ENCODE peak calls at places on chromosomes 6 and 20, in eight cellular contexts. One of them, this sample, is unnamed.

GRCh38 chr6:140858381-140858971 is 1274.2 kb upstream of the GJE1 start:
- DNase-seq in upper lobe of right lung: no peak
- DNase-seq in heart right ventricle: no peak
- DNase-seq in PC-9: peak
- DNase-seq in esophagus squamous epithelium: no peak
- DNase-seq in fibroblast of mammary gland: peak
- DNase-seq in psoas muscle: no peak
- DNase-seq in brain microvascular endothelial cell: no peak
- DNase-seq in this sample: no peak

GRCh38 chr20:23145281-23145700 is 59.2 kb upstream of the CD93 start:
- DNase-seq in PC-9: no peak
- DNase-seq in esophagus squamous epithelium: no peak
- DNase-seq in psoas muscle: peak
- DNase-seq in brain microvascular endothelial cell: peak
- DNase-seq in upper lobe of right lung: peak
- DNase-seq in heart right ventricle: no peak
- DNase-seq in fibroblast of mammary gland: peak
- DNase-seq in this sample: no peak

GRCh38 chr6:146896062-146896813 is 297.5 kb downstream of the ADGB start:
- DNase-seq in brain microvascular endothelial cell: no peak
- DNase-seq in psoas muscle: no peak
- DNase-seq in PC-9: no peak
- DNase-seq in fibroblast of mammary gland: no peak
- DNase-seq in esophagus squamous epithelium: no peak
- DNase-seq in heart right ventricle: no peak
- DNase-seq in upper lobe of right lung: no peak
- DNase-seq in this sample: no peak

GRCh38 chr6:119327810-119328209 is 21.8 kb downstream of the MAN1A1 start:
- DNase-seq in heart right ventricle: no peak
- DNase-seq in brain microvascular endothelial cell: no peak
- DNase-seq in psoas muscle: no peak
- DNase-seq in esophagus squamous epithelium: no peak
- DNase-seq in fibroblast of mammary gland: no peak
- DNase-seq in PC-9: no peak
- DNase-seq in upper lobe of right lung: no peak
- DNase-seq in this sample: no peak

GRCh38 chr6:142872376-142872775 is 72.6 kb downstream of the HIVEP2 start:
- DNase-seq in brain microvascular endothelial cell: peak
- DNase-seq in upper lobe of right lung: no peak
- DNase-seq in esophagus squamous epithelium: no peak
- DNase-seq in psoas muscle: no peak
- DNase-seq in heart right ventricle: no peak
- DNase-seq in PC-9: no peak
- DNase-seq in fibroblast of mammary gland: peak
- DNase-seq in this sample: no peak

GRCh38 chr6:160050022-160050421 is 71.6 kb upstream of the SLC22A1 start:
- DNase-seq in heart right ventricle: no peak
- DNase-seq in upper lobe of right lung: no peak
- DNase-seq in PC-9: no peak
- DNase-seq in esophagus squamous epithelium: no peak
- DNase-seq in psoas muscle: no peak
- DNase-seq in brain microvascular endothelial cell: no peak
- DNase-seq in fibroblast of mammary gland: no peak
- DNase-seq in this sample: no peak

GRCh38 chr6:128017288-128017687 is 116.4 kb upstream of the THEMIS start:
- DNase-seq in psoas muscle: no peak
- DNase-seq in upper lobe of right lung: no peak
- DNase-seq in brain microvascular endothelial cell: no peak
- DNase-seq in PC-9: no peak
- DNase-seq in esophagus squamous epithelium: no peak
- DNase-seq in fibroblast of mammary gland: no peak
- DNase-seq in heart right ventricle: no peak
- DNase-seq in this sample: no peak

GRCh38 chr20:54146672-54147071 is 27.1 kb downstream of the CYP24A1 start:
- DNase-seq in heart right ventricle: no peak
- DNase-seq in esophagus squamous epithelium: no peak
- DNase-seq in PC-9: no peak
- DNase-seq in fibroblast of mammary gland: no peak
- DNase-seq in upper lobe of right lung: no peak
- DNase-seq in brain microvascular endothelial cell: no peak
- DNase-seq in psoas muscle: no peak
- DNase-seq in this sample: no peak

GRCh38 chr20:32114305-32114960 is 4.9 kb downstream of the TM9SF4 start:
- DNase-seq in psoas muscle: no peak
- DNase-seq in heart right ventricle: no peak
- DNase-seq in PC-9: no peak
- DNase-seq in brain microvascular endothelial cell: no peak
- DNase-seq in upper lobe of right lung: no peak
- DNase-seq in fibroblast of mammary gland: no peak
- DNase-seq in esophagus squamous epithelium: no peak
- DNase-seq in this sample: no peak

GRCh38 chr20:41563087-41563486 is 55.1 kb downstream of the CHD6 start:
- DNase-seq in esophagus squamous epithelium: no peak
- DNase-seq in PC-9: no peak
- DNase-seq in fibroblast of mammary gland: no peak
- DNase-seq in upper lobe of right lung: no peak
- DNase-seq in brain microvascular endothelial cell: no peak
- DNase-seq in psoas muscle: no peak
- DNase-seq in heart right ventricle: no peak
- DNase-seq in this sample: no peak

GRCh38 chr20:4332466-4332865 is 317.1 kb upstream of the RNF24 start:
- DNase-seq in psoas muscle: no peak
- DNase-seq in upper lobe of right lung: no peak
- DNase-seq in brain microvascular endothelial cell: no peak
- DNase-seq in fibroblast of mammary gland: no peak
- DNase-seq in esophagus squamous epithelium: no peak
- DNase-seq in PC-9: no peak
- DNase-seq in heart right ventricle: no peak
- DNase-seq in this sample: no peak

GRCh38 chr20:61217848-61218247 is 34.2 kb upstream of the CDH4 start:
- DNase-seq in esophagus squamous epithelium: no peak
- DNase-seq in PC-9: no peak
- DNase-seq in brain microvascular endothelial cell: no peak
- DNase-seq in psoas muscle: no peak
- DNase-seq in heart right ventricle: no peak
- DNase-seq in upper lobe of right lung: no peak
- DNase-seq in fibroblast of mammary gland: no peak
- DNase-seq in this sample: no peak

DNA sequence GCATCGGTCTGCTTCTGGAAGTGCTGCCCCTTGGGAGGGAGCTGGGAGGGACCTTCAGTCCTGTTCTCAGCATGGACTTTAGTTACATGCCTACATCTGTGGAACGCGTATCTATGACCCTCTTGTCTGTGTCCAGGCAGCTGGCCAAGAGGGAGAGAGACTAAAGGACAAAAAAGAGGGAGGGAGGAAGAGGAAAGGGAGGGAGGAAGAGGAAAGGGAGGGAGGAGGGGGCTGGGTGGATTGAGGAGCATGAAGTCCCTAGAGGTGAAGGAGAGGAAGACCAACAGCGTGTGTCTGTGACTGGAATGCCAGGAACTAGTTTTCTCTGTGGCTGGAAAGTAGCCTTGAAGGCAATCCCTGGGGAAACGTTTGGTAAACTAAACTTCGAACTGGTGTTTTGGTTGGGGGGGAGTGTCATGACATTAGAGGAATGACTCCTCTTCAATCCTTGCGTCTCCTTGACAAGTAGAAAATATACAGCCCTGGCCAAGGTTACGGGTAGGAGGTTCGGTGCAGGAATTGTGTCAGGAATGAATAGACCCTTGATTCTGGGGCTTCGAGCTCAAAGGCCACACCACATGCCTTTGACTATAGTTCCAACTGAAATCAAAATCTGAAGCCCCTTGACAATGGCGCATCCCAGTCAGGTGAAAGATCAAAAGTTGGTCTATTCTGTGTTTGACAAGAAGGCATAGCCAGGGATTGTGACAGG is 52.0 kb upstream of the PLEKHG1 start:
- DNase-seq in psoas muscle: peak
- DNase-seq in esophagus squamous epithelium: no peak
- DNase-seq in PC-9: no peak
- DNase-seq in brain microvascular endothelial cell: no peak
- DNase-seq in fibroblast of mammary gland: no peak
- DNase-seq in upper lobe of right lung: no peak
- DNase-seq in heart right ventricle: peak
- DNase-seq in this sample: no peak
- TF ChIP-seq CTCF in psoas muscle: no peak
- TF ChIP-seq CTCF in esophagus squamous epithelium: no peak
- TF ChIP-seq CTCF in PC-9: no peak
- TF ChIP-seq CTCF in brain microvascular endothelial cell: no peak
- TF ChIP-seq CTCF in fibroblast of mammary gland: no peak
- TF ChIP-seq CTCF in upper lobe of right lung: no peak
- TF ChIP-seq CTCF in heart right ventricle: no peak
- TF ChIP-seq CTCF in this sample: no peak

GRCh38 chr6:3287308-3287707 is 28.6 kb downstream of the PSMG4 start:
- DNase-seq in upper lobe of right lung: no peak
- DNase-seq in PC-9: no peak
- DNase-seq in heart right ventricle: no peak
- DNase-seq in fibroblast of mammary gland: peak
- DNase-seq in esophagus squamous epithelium: no peak
- DNase-seq in psoas muscle: peak
- DNase-seq in brain microvascular endothelial cell: no peak
- DNase-seq in this sample: no peak
- TF ChIP-seq CTCF in upper lobe of right lung: no peak
- TF ChIP-seq CTCF in PC-9: no peak
- TF ChIP-seq CTCF in heart right ventricle: no peak
- TF ChIP-seq CTCF in fibroblast of mammary gland: no peak
- TF ChIP-seq CTCF in esophagus squamous epithelium: no peak
- TF ChIP-seq CTCF in psoas muscle: no peak
- TF ChIP-seq CTCF in brain microvascular endothelial cell: no peak
- TF ChIP-seq CTCF in this sample: no peak

GRCh38 chr20:63497138-63497945 is 1.5 kb downstream of the EEF1A2 start:
- DNase-seq in upper lobe of right lung: peak
- DNase-seq in heart right ventricle: no peak
- DNase-seq in psoas muscle: peak
- DNase-seq in brain microvascular endothelial cell: no peak
- DNase-seq in esophagus squamous epithelium: no peak
- DNase-seq in fibroblast of mammary gland: no peak
- DNase-seq in PC-9: no peak
- DNase-seq in this sample: peak

GRCh38 chr20:63496404-63497120 is 2.3 kb downstream of the EEF1A2 start:
- DNase-seq in esophagus squamous epithelium: no peak
- DNase-seq in brain microvascular endothelial cell: no peak
- DNase-seq in PC-9: no peak
- DNase-seq in heart right ventricle: no peak
- DNase-seq in upper lobe of right lung: peak
- DNase-seq in fibroblast of mammary gland: no peak
- DNase-seq in psoas muscle: peak
- DNase-seq in this sample: peak

GRCh38 chr20:63498950-63499332 is at the start of gene EEF1A2:
- DNase-seq in upper lobe of right lung: peak
- DNase-seq in heart right ventricle: peak
- DNase-seq in brain microvascular endothelial cell: no peak
- DNase-seq in PC-9: peak
- DNase-seq in psoas muscle: peak
- DNase-seq in esophagus squamous epithelium: no peak
- DNase-seq in fibroblast of mammary gland: no peak
- DNase-seq in this sample: peak

GRCh38 chr20:63499333-63499969 is 568 bp upstream of the EEF1A2 start:
- DNase-seq in esophagus squamous epithelium: no peak
- DNase-seq in heart right ventricle: no peak
- DNase-seq in psoas muscle: peak
- DNase-seq in brain microvascular endothelial cell: no peak
- DNase-seq in upper lobe of right lung: peak
- DNase-seq in fibroblast of mammary gland: no peak
- DNase-seq in PC-9: no peak
- DNase-seq in this sample: peak

GRCh38 chr20:63497946-63498935 is 642 bp downstream of the EEF1A2 start:
- DNase-seq in PC-9: peak
- DNase-seq in fibroblast of mammary gland: peak
- DNase-seq in brain microvascular endothelial cell: peak
- DNase-seq in heart right ventricle: peak
- DNase-seq in upper lobe of right lung: peak
- DNase-seq in psoas muscle: peak
- DNase-seq in esophagus squamous epithelium: no peak
- DNase-seq in this sample: peak
- TF ChIP-seq CTCF in PC-9: no peak
- TF ChIP-seq CTCF in fibroblast of mammary gland: no peak
- TF ChIP-seq CTCF in brain microvascular endothelial cell: no peak
- TF ChIP-seq CTCF in heart right ventricle: no peak
- TF ChIP-seq CTCF in upper lobe of right lung: no peak
- TF ChIP-seq CTCF in psoas muscle: no peak
- TF ChIP-seq CTCF in esophagus squamous epithelium: no peak
- TF ChIP-seq CTCF in this sample: no peak

GRCh38 chr6:30071858-30072257 is 3.7 kb downstream of the RNF39 start:
- DNase-seq in brain microvascular endothelial cell: no peak
- DNase-seq in fibroblast of mammary gland: no peak
- DNase-seq in PC-9: no peak
- DNase-seq in esophagus squamous epithelium: no peak
- DNase-seq in heart right ventricle: no peak
- DNase-seq in upper lobe of right lung: no peak
- DNase-seq in psoas muscle: no peak
- DNase-seq in this sample: no peak

GRCh38 chr6:30074331-30075093 is 1.1 kb downstream of the RNF39 start:
- DNase-seq in upper lobe of right lung: no peak
- DNase-seq in esophagus squamous epithelium: no peak
- DNase-seq in brain microvascular endothelial cell: no peak
- DNase-seq in fibroblast of mammary gland: no peak
- DNase-seq in PC-9: peak
- DNase-seq in psoas muscle: no peak
- DNase-seq in heart right ventricle: no peak
- DNase-seq in this sample: no peak

GRCh38 chr6:30073489-30074240 is 1.9 kb downstream of the RNF39 start:
- DNase-seq in esophagus squamous epithelium: no peak
- DNase-seq in brain microvascular endothelial cell: no peak
- DNase-seq in fibroblast of mammary gland: no peak
- DNase-seq in PC-9: no peak
- DNase-seq in heart right ventricle: no peak
- DNase-seq in psoas muscle: no peak
- DNase-seq in upper lobe of right lung: no peak
- DNase-seq in this sample: no peak

GRCh38 chr6:30067460-30068139 is 602 bp downstream of the PPP1R11 start:
- DNase-seq in fibroblast of mammary gland: no peak
- DNase-seq in psoas muscle: no peak
- DNase-seq in esophagus squamous epithelium: no peak
- DNase-seq in PC-9: no peak
- DNase-seq in heart right ventricle: no peak
- DNase-seq in upper lobe of right lung: no peak
- DNase-seq in brain microvascular endothelial cell: no peak
- DNase-seq in this sample: no peak

DNA sequence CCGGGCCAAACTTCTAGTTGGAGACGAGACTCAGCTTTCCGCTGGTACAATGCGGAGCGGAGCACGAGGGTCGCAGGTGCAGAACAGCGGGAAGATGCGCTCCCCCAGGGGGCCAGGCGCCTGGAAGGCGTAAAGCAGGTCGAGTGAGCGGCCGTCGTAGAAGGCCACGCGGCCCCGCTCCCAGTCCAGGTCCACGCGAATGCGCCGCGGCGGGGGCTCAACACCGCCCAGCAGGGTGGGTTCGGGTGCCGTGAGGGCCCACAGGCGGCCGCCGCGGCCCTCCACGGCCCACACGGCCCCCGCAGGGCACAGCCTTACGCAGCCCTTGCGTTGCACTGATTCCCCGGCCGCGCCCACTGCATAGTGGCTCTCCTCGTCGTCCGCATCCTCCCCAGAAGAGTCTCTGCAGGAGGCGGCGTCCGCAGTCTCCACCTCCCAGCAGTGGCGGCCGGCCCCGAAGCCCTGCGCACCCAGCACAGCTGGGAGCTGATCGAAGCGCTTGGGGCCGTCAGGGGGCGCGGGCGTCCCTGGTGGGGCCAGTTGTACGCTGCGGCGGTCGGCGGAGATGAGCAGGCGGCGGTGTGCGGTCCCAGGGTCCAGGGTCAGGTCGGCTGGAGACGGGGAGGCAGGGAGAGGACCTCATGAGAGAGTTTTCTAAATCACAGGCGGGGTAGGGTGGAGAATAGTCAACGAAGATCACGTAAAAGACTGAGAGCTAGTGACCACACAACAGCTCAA is 4.3 kb downstream of the PPP1R11 start:
- DNase-seq in heart right ventricle: peak
- DNase-seq in fibroblast of mammary gland: peak
- DNase-seq in esophagus squamous epithelium: no peak
- DNase-seq in PC-9: no peak
- DNase-seq in psoas muscle: peak
- DNase-seq in brain microvascular endothelial cell: peak
- DNase-seq in upper lobe of right lung: peak
- DNase-seq in this sample: no peak
- TF ChIP-seq CTCF in heart right ventricle: no peak
- TF ChIP-seq CTCF in fibroblast of mammary gland: no peak
- TF ChIP-seq CTCF in esophagus squamous epithelium: no peak
- TF ChIP-seq CTCF in PC-9: no peak
- TF ChIP-seq CTCF in psoas muscle: no peak
- TF ChIP-seq CTCF in brain microvascular endothelial cell: peak
- TF ChIP-seq CTCF in upper lobe of right lung: no peak
- TF ChIP-seq CTCF in this sample: peak